ENCODE peak calls at places on chromosomes 1 and 21, in six cellular contexts. One of them, this sample, is unnamed.

GRCh38 chr1:24364975-24365678 is 46.0 kb downstream of the GRHL3 start:
- DNase-seq in GM23338: no peak
- DNase-seq in keratinocyte: peak; percentile 83
- DNase-seq in bronchial epithelial cell: peak; percentile 99
- DNase-seq in fibroblast of pulmonary artery: peak; percentile 80
- DNase-seq in colonic mucosa: peak; percentile 42
- DNase-seq in this sample: peak; percentile 98

GRCh38 chr1:29709711-29710169 is 473.4 kb downstream of the PTPRU start:
- DNase-seq in colonic mucosa: no peak
- DNase-seq in fibroblast of pulmonary artery: peak; percentile 76
- DNase-seq in GM23338: no peak
- DNase-seq in bronchial epithelial cell: peak; percentile 100
- DNase-seq in keratinocyte: peak; percentile 97
- DNase-seq in this sample: peak; percentile 100

GRCh38 chr1:166164995-166165660 is 1.7 kb downstream of the FAM78B start:
- DNase-seq in GM23338: peak; percentile 84
- DNase-seq in fibroblast of pulmonary artery: peak; percentile 50
- DNase-seq in bronchial epithelial cell: no peak
- DNase-seq in keratinocyte: no peak
- DNase-seq in colonic mucosa: peak; percentile 34
- DNase-seq in this sample: peak; percentile 54

GRCh38 chr1:145874646-145875045 is 11.0 kb downstream of the ANKRD35 start:
- DNase-seq in keratinocyte: no peak
- DNase-seq in colonic mucosa: no peak
- DNase-seq in bronchial epithelial cell: no peak
- DNase-seq in GM23338: no peak
- DNase-seq in fibroblast of pulmonary artery: no peak
- DNase-seq in this sample: no peak

GRCh38 chr1:119948342-119949214 is 52.3 kb upstream of the ADAM30 start:
- DNase-seq in keratinocyte: peak; percentile 53
- DNase-seq in GM23338: peak; percentile 93
- DNase-seq in colonic mucosa: peak; percentile 82
- DNase-seq in fibroblast of pulmonary artery: peak; percentile 84
- DNase-seq in bronchial epithelial cell: peak; percentile 64
- DNase-seq in this sample: peak; percentile 76

GRCh38 chr1:17661546-17662157 is 93.5 kb upstream of the ACTL8 start:
- DNase-seq in fibroblast of pulmonary artery: peak; percentile 61
- DNase-seq in keratinocyte: no peak
- DNase-seq in colonic mucosa: peak; percentile 53
- DNase-seq in GM23338: peak; percentile 78
- DNase-seq in bronchial epithelial cell: peak; percentile 13
- DNase-seq in this sample: peak; percentile 39

GRCh38 chr1:223707270-223708000 is 4.9 kb upstream of the CAPN2 start:
- DNase-seq in colonic mucosa: peak; percentile 80
- DNase-seq in GM23338: peak; percentile 35
- DNase-seq in keratinocyte: peak; percentile 90
- DNase-seq in bronchial epithelial cell: peak; percentile 98
- DNase-seq in fibroblast of pulmonary artery: peak; percentile 96
- DNase-seq in this sample: peak; percentile 97

GRCh38 chr1:19388980-19389379 is 76.9 kb downstream of the SLC66A1 start:
- DNase-seq in keratinocyte: no peak
- DNase-seq in GM23338: no peak
- DNase-seq in fibroblast of pulmonary artery: no peak
- DNase-seq in colonic mucosa: no peak
- DNase-seq in bronchial epithelial cell: no peak
- DNase-seq in this sample: no peak

GRCh38 chr1:53220171-53220961 is at the start of gene CZIB:
- DNase-seq in bronchial epithelial cell: peak; percentile 87
- DNase-seq in GM23338: peak; percentile 96
- DNase-seq in colonic mucosa: peak; percentile 95
- DNase-seq in fibroblast of pulmonary artery: peak; percentile 89
- DNase-seq in keratinocyte: peak; percentile 66
- DNase-seq in this sample: peak; percentile 96

GRCh38 chr1:53450225-53450624 is 9.0 kb upstream of the DMRTB1 start:
- DNase-seq in fibroblast of pulmonary artery: no peak
- DNase-seq in GM23338: peak; percentile 63
- DNase-seq in keratinocyte: no peak
- DNase-seq in colonic mucosa: no peak
- DNase-seq in bronchial epithelial cell: no peak
- DNase-seq in this sample: no peak

GRCh38 chr1:111225091-111225490 is 2.4 kb upstream of the CHI3L2 start:
- DNase-seq in bronchial epithelial cell: no peak
- DNase-seq in keratinocyte: no peak
- DNase-seq in colonic mucosa: no peak
- DNase-seq in GM23338: no peak
- DNase-seq in fibroblast of pulmonary artery: no peak
- DNase-seq in this sample: no peak

GRCh38 chr1:9629445-9630201 is 21.9 kb upstream of the PIK3CD start:
- DNase-seq in fibroblast of pulmonary artery: no peak
- DNase-seq in colonic mucosa: peak; percentile 50
- DNase-seq in bronchial epithelial cell: no peak
- DNase-seq in keratinocyte: no peak
- DNase-seq in GM23338: no peak
- DNase-seq in this sample: no peak

GRCh38 chr1:181073638-181074037 is 14.9 kb upstream of the IER5 start:
- DNase-seq in colonic mucosa: no peak
- DNase-seq in bronchial epithelial cell: peak; percentile 81
- DNase-seq in GM23338: no peak
- DNase-seq in keratinocyte: no peak
- DNase-seq in fibroblast of pulmonary artery: peak; percentile 94
- DNase-seq in this sample: peak; percentile 72

GRCh38 chr21:45047257-45047656 is 27.1 kb upstream of the ADARB1 start:
- DNase-seq in colonic mucosa: no peak
- DNase-seq in keratinocyte: no peak
- DNase-seq in GM23338: no peak
- DNase-seq in fibroblast of pulmonary artery: no peak
- DNase-seq in bronchial epithelial cell: no peak
- DNase-seq in this sample: no peak
- TF ChIP-seq CTCF in colonic mucosa: no peak
- TF ChIP-seq CTCF in keratinocyte: no peak
- TF ChIP-seq CTCF in GM23338: no peak
- TF ChIP-seq CTCF in fibroblast of pulmonary artery: no peak
- TF ChIP-seq CTCF in bronchial epithelial cell: no peak
- TF ChIP-seq CTCF in this sample: no peak

GRCh38 chr1:193537266-193538003 is 351.0 kb upstream of the B3GALT2 start:
- DNase-seq in fibroblast of pulmonary artery: no peak
- DNase-seq in bronchial epithelial cell: no peak
- DNase-seq in keratinocyte: no peak
- DNase-seq in colonic mucosa: no peak
- DNase-seq in GM23338: no peak
- DNase-seq in this sample: peak; percentile 4
- H3K4me3 ChIP-seq in fibroblast of pulmonary artery: no peak overlapping the region
- H3K4me3 ChIP-seq in bronchial epithelial cell: no peak overlapping the region
- H3K4me3 ChIP-seq in keratinocyte: no peak overlapping the region
- H3K4me3 ChIP-seq in colonic mucosa: no peak overlapping the region
- H3K4me3 ChIP-seq in GM23338: no peak overlapping the region
- H3K4me3 ChIP-seq in this sample: no peak overlapping the region

GRCh38 chr1:156727492-156727891 is 777 bp upstream of the METTL25B start:
- DNase-seq in GM23338: no peak
- DNase-seq in fibroblast of pulmonary artery: no peak
- DNase-seq in keratinocyte: no peak
- DNase-seq in bronchial epithelial cell: no peak
- DNase-seq in colonic mucosa: no peak
- DNase-seq in this sample: no peak

GRCh38 chr1:156721131-156721924 is 6.9 kb upstream of the METTL25B start:
- DNase-seq in colonic mucosa: no peak
- DNase-seq in GM23338: no peak
- DNase-seq in keratinocyte: no peak
- DNase-seq in bronchial epithelial cell: no peak
- DNase-seq in fibroblast of pulmonary artery: no peak
- DNase-seq in this sample: no peak

GRCh38 chr1:156725683-156726280 is 2.5 kb upstream of the METTL25B start:
- DNase-seq in keratinocyte: peak; percentile 64
- DNase-seq in bronchial epithelial cell: peak; percentile 72
- DNase-seq in fibroblast of pulmonary artery: peak; percentile 93
- DNase-seq in GM23338: peak; percentile 96
- DNase-seq in colonic mucosa: peak; percentile 92
- DNase-seq in this sample: peak; percentile 87

GRCh38 chr1:156727914-156728598 is at the start of gene METTL25B:
- DNase-seq in fibroblast of pulmonary artery: peak; percentile 80
- DNase-seq in colonic mucosa: peak; percentile 89
- DNase-seq in bronchial epithelial cell: peak; percentile 60
- DNase-seq in GM23338: peak; percentile 93
- DNase-seq in keratinocyte: no peak
- DNase-seq in this sample: peak; percentile 88

GRCh38 chr1:156726549-156727226 is 1.6 kb upstream of the METTL25B start:
- DNase-seq in keratinocyte: no peak
- DNase-seq in bronchial epithelial cell: peak; percentile 60
- DNase-seq in fibroblast of pulmonary artery: peak; percentile 74
- DNase-seq in GM23338: peak; percentile 88
- DNase-seq in colonic mucosa: peak; percentile 79
- DNase-seq in this sample: peak; percentile 79
- TF ChIP-seq CTCF in keratinocyte: peak; percentile 71
- TF ChIP-seq CTCF in bronchial epithelial cell: peak; percentile 71
- TF ChIP-seq CTCF in fibroblast of pulmonary artery: peak; percentile 65
- TF ChIP-seq CTCF in GM23338: peak; percentile 70
- TF ChIP-seq CTCF in colonic mucosa: peak; percentile 40
- TF ChIP-seq CTCF in this sample: peak; percentile 72

GRCh38 chr1:183877321-183877720 is 72.4 kb downstream of the RGL1 start:
- DNase-seq in colonic mucosa: no peak
- DNase-seq in bronchial epithelial cell: no peak
- DNase-seq in keratinocyte: no peak
- DNase-seq in GM23338: no peak
- DNase-seq in fibroblast of pulmonary artery: peak; percentile 89
- DNase-seq in this sample: no peak
- H3K4me3 ChIP-seq in colonic mucosa: no peak overlapping the region
- H3K4me3 ChIP-seq in bronchial epithelial cell: no peak overlapping the region
- H3K4me3 ChIP-seq in keratinocyte: no peak overlapping the region
- H3K4me3 ChIP-seq in GM23338: no peak overlapping the region
- H3K4me3 ChIP-seq in fibroblast of pulmonary artery: peak overlapping the region; percentile 5
- H3K4me3 ChIP-seq in this sample: no peak overlapping the region

GRCh38 chr1:195584870-195585624 is 1023.2 kb downstream of the KCNT2 start:
- DNase-seq in GM23338: peak; percentile 37
- DNase-seq in bronchial epithelial cell: peak; percentile 10
- DNase-seq in colonic mucosa: no peak
- DNase-seq in keratinocyte: no peak
- DNase-seq in fibroblast of pulmonary artery: no peak
- DNase-seq in this sample: peak; percentile 32

GRCh38 chr1:195577748-195578147 is 1030.5 kb downstream of the KCNT2 start:
- DNase-seq in fibroblast of pulmonary artery: no peak
- DNase-seq in bronchial epithelial cell: no peak
- DNase-seq in colonic mucosa: no peak
- DNase-seq in keratinocyte: no peak
- DNase-seq in GM23338: no peak
- DNase-seq in this sample: no peak

DNA sequence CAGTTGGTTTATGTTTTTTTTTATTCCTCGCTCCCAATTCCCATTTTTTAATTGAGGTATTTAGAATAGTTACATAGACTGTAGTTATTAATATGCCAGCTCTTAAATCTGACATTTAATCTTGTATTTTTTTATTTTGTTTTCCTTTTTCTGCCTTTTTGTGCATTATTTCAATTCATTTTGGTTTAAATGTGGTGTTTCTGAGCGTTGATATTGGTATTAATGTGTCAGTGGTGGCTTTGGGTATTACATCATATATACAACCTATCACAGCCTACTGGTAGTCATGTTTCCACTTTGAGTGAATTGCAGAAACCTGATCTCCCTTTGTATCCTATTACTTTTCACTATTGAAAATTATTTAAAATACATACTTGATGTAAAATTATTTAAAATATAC is 1027.3 kb downstream of the KCNT2 start:
- DNase-seq in GM23338: peak; percentile 12
- DNase-seq in bronchial epithelial cell: no peak
- DNase-seq in colonic mucosa: no peak
- DNase-seq in keratinocyte: no peak
- DNase-seq in fibroblast of pulmonary artery: no peak
- DNase-seq in this sample: no peak
- TF ChIP-seq CTCF in GM23338: peak; percentile 46
- TF ChIP-seq CTCF in bronchial epithelial cell: no peak
- TF ChIP-seq CTCF in colonic mucosa: no peak
- TF ChIP-seq CTCF in keratinocyte: no peak
- TF ChIP-seq CTCF in fibroblast of pulmonary artery: no peak
- TF ChIP-seq CTCF in this sample: peak; percentile 11

This sample was measured in epithelial cell of esophagus.